ENCODE peak calls at places on chromosomes 7 and 10, in four cellular contexts. U, T, L and Q are unnamed samples.

GRCh38 chr7:26553582-26553981 is 261.9 kb downstream of the SNX10 start:
- DNase-seq in U (no peak), T (no peak), L (no peak), Q (no peak)

GRCh38 chr7:115940462-115941060 is 90.0 kb downstream of the TFEC start:
- DNase-seq in U (no peak), T (no peak), L (no peak), Q (no peak)

GRCh38 chr10:6141296-6142151 is 52.7 kb downstream of the RBM17 start:
- DNase-seq in U (no peak), T (peak), L (no peak), Q (no peak)

GRCh38 chr7:84394219-84394618 is 199.6 kb upstream of the SEMA3A start:
- DNase-seq in U (no peak), T (no peak), L (no peak), Q (no peak)

GRCh38 chr7:40059057-40059456 is 75.4 kb downstream of the MPLKIP start:
- DNase-seq in U (no peak), T (no peak), L (no peak), Q (no peak)

GRCh38 chr10:49736564-49737113 is 25.5 kb downstream of the OGDHL start:
- DNase-seq in U (no peak), T (no peak), L (no peak), Q (no peak)

GRCh38 chr7:159143780-159144755 is 599 bp downstream of the VIPR2 start:
- DNase-seq in U (peak), T (no peak), L (no peak), Q (no peak)

GRCh38 chr10:113187066-113187777 is 237.2 kb downstream of the TCF7L2 start:
- DNase-seq in U (no peak), T (no peak), L (no peak), Q (peak)

GRCh38 chr7:25642849-25643248 is 414.6 kb upstream of the NPVF start:
- DNase-seq in U (no peak), T (no peak), L (no peak), Q (no peak)

GRCh38 chr7:115226410-115226809 is 304.5 kb downstream of the MDFIC start:
- DNase-seq in U (no peak), T (no peak), L (no peak), Q (no peak)

GRCh38 chr10:99917963-99918825 is 91.6 kb downstream of the DNMBP start:
- DNase-seq in U (peak), T (no peak), L (no peak), Q (peak)

GRCh38 chr10:75655791-75656451 is 224.5 kb downstream of the LRMDA start:
- DNase-seq in U (no peak), T (no peak), L (no peak), Q (no peak)

GRCh38 chr7:141511370-141512335 is 39.6 kb upstream of the AGK start:
- DNase-seq in U (peak), T (no peak), L (no peak), Q (no peak)

GRCh38 chr10:68135922-68136718 is 26.8 kb downstream of the MYPN start:
- DNase-seq in U (no peak), T (no peak), L (peak), Q (peak)

GRCh38 chr7:155578016-155578415 is 31.7 kb upstream of the CNPY1 start:
- DNase-seq in U (no peak), T (no peak), L (no peak), Q (no peak)

GRCh38 chr10:78914502-78915330 is 154.1 kb upstream of the ZMIZ1 start:
- DNase-seq in U (no peak), T (peak), L (no peak), Q (no peak)

GRCh38 chr7:158258411-158259130 is 329.1 kb downstream of the PTPRN2 start:
- DNase-seq in U (no peak), T (no peak), L (no peak), Q (no peak)

GRCh38 chr7:133556553-133556952 is 303.7 kb downstream of the EXOC4 start:
- DNase-seq in U (no peak), T (no peak), L (no peak), Q (no peak)

GRCh38 chr10:132174237-132174636 is 12.5 kb upstream of the DPYSL4 start:
- DNase-seq in U (no peak), T (no peak), L (no peak), Q (no peak)

GRCh38 chr10:11515596-11516418 is 95.6 kb downstream of the USP6NL start:
- DNase-seq in U (peak), T (peak), L (peak), Q (peak)

GRCh38 chr7:43314379-43315158 is 202.1 kb downstream of the HECW1 start:
- DNase-seq in U (no peak), T (no peak), L (no peak), Q (no peak)
- TF ChIP-seq SP1 in U (no peak), T (peak), L (no peak), Q (no peak)

GRCh38 chr10:4767033-4767814 is 58.8 kb upstream of the AKR1E2 start:
- DNase-seq in U (no peak), T (no peak), L (peak), Q (peak)
- TF ChIP-seq SP1 in U (no peak), T (no peak), L (no peak), Q (no peak)

GRCh38 chr7:17774248-17774647 is 166.0 kb downstream of the SNX13 start:
- DNase-seq in U (no peak), T (no peak), L (no peak), Q (no peak)
- TF ChIP-seq SP1 in U (no peak), T (no peak), L (no peak), Q (no peak)

DNA sequence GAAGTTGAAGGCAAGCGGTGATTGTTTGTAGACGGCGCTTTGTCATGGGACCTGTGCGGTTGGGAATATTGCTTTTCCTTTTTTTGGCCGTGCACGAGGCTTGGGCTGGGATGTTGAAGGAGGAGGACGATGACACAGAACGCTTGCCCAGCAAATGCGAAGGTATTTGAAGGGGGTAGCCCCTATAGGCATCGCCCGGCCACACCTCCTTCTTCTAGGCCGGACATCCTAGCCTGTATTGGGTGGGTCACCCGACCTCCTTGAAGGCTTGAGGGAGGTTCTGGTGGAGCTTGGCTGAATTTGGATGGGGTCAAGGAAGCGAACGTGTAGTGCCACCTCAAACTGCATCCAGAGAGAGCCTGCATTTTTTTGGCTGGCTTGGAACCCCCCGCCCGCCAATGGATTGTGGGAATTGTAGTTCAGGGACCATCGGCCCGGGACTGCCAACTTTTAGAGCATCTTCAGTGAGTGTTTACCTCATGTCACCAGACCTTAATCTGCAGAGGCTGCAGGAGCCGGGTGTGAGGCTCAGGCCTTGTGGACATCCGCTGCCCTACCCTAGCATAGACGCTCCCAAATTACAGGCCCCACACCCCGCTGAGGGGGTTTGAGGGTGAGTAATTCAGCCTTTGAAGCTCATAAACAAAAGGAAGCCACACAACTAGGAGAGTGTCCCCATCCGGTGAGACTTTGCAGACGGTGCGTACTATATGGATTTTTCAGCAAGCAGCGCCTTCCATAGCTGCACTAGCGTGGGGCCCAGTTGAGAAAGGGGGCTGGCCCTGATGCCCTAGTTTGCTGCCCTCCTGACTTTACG is 475 bp downstream of the CNPY4 start:
- DNase-seq in U (peak), T (no peak), L (no peak), Q (peak)
- TF ChIP-seq SP1 in U (peak), T (no peak), L (no peak), Q (no peak)

GRCh38 chr10:104067525-104067924 is 18.2 kb downstream of the COL17A1 start:
- DNase-seq in U (peak), T (no peak), L (no peak), Q (no peak)

GRCh38 chr10:104066945-104067344 is 18.7 kb downstream of the COL17A1 start:
- DNase-seq in U (no peak), T (no peak), L (no peak), Q (no peak)

GRCh38 chr10:104065748-104066147 is 19.9 kb downstream of the COL17A1 start:
- DNase-seq in U (no peak), T (no peak), L (no peak), Q (no peak)

GRCh38 chr10:104072786-104073185 is 12.9 kb downstream of the COL17A1 start:
- DNase-seq in U (no peak), T (no peak), L (no peak), Q (no peak)

GRCh38 chr10:104069610-104070009 is 16.1 kb downstream of the COL17A1 start:
- DNase-seq in U (no peak), T (no peak), L (no peak), Q (no peak)
- TF ChIP-seq SP1 in U (no peak), T (no peak), L (no peak), Q (no peak)

DNA sequence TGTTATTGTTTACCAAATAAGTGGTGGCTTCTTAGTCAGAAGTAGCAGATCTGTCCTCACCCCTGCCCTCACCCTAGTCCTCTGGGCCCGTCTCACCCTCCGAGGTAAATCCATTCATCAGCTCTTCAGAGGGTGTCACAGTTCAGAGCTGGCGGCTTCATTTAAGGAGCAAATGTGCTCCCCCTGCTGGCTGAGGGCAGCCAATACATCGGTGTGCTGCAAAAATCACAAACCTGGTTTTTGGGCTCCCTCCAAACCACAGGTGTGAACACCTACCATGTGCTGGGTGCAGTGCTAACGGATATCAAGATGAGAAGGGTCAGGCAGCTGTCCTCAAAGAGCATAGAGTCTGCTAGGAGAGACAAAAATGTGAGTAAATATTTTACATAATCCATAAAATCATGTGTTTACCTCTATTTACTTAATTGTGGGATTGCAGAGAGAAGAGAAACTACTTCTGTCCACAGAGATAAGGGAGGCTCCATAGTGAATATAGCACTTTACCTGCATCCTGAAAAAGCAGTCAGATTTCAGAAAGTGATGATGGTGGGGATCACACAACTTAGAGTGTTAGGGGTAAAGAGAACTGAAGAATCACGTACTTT is 15.5 kb upstream of the CRTAC1 start:
- DNase-seq in U (peak), T (no peak), L (peak), Q (peak)
- TF ChIP-seq SP1 in U (no peak), T (no peak), L (no peak), Q (no peak)

GRCh38 chr7:34016876-34017275 is 111.5 kb downstream of the BMPER start:
- DNase-seq in U (no peak), T (no peak), L (no peak), Q (no peak)
- TF ChIP-seq SP1 in U (no peak), T (no peak), L (no peak), Q (no peak)